ENCODE peak calls at places on chromosomes 6 and 20, in ten cellular contexts. Z is fibroblast of lung, E is Calu3, V is psoas muscle, K is stomach, G is AG04450, H is uterus, N is cardiac fibroblast, B is HFFc6, X is neural progenitor cell. J is an unnamed sample.

GRCh38 chr20:37711987-37712961 is 18.4 kb downstream of the CTNNBL1 start:
- DNase-seq in N (no peak), H (no peak), G (no peak), X (peak), K (peak), E (no peak), Z (no peak), B (no peak), V (no peak), J (no peak)

GRCh38 chr6:31356216-31356945 is 598 bp downstream of the HLA-B start:
- DNase-seq in G (no peak), B (no peak), H (peak), N (peak), V (peak), E (peak), X (peak), Z (peak), K (peak), J (no peak)

GRCh38 chr6:157656437-157657005 is 166.5 kb upstream of the SNX9 start:
- DNase-seq in N (no peak), K (no peak), G (peak), X (no peak), V (no peak), E (no peak), B (peak), H (no peak), Z (peak), J (peak)

GRCh38 chr6:167662104-167662880 is 164.4 kb upstream of the AFDN start:
- DNase-seq in Z (no peak), B (no peak), E (no peak), G (no peak), N (no peak), K (no peak), H (no peak), V (no peak), X (no peak), J (no peak)

GRCh38 chr6:75852721-75853120 is 103.7 kb downstream of the MYO6 start:
- DNase-seq in Z (peak), G (no peak), V (no peak), K (no peak), X (no peak), E (no peak), B (peak), H (no peak), N (peak), J (no peak)

GRCh38 chr6:7139835-7140470 is 32.2 kb downstream of the RREB1 start:
- DNase-seq in E (no peak), G (no peak), N (no peak), K (no peak), H (no peak), V (no peak), B (no peak), X (no peak), Z (no peak), J (no peak)

GRCh38 chr20:37235065-37235464 is 26.5 kb downstream of the GHRH start:
- DNase-seq in Z (no peak), B (no peak), E (no peak), H (no peak), V (no peak), K (no peak), G (no peak), N (no peak), X (no peak), J (no peak)

GRCh38 chr6:90715093-90715655 is 128.3 kb upstream of the MAP3K7 start:
- DNase-seq in B (no peak), V (no peak), G (peak), E (no peak), H (peak), K (no peak), N (peak), Z (peak), X (no peak), J (no peak)

GRCh38 chr20:52001999-52002666 is 189.4 kb downstream of the ZFP64 start:
- DNase-seq in K (no peak), B (no peak), Z (no peak), G (no peak), V (no peak), E (peak), N (peak), X (no peak), H (no peak), J (no peak)

GRCh38 chr20:46695888-46696287 is 6.6 kb upstream of the TP53RK start:
- DNase-seq in K (no peak), B (peak), E (no peak), H (no peak), Z (peak), N (peak), G (no peak), V (no peak), X (no peak), J (peak)

GRCh38 chr20:50328996-50329898 is 138.6 kb downstream of the CEBPB start:
- DNase-seq in K (no peak), N (no peak), H (no peak), E (no peak), B (no peak), G (no peak), X (no peak), V (no peak), Z (no peak), J (no peak)

GRCh38 chr20:62409935-62410741 is 3.1 kb upstream of the CABLES2 start:
- DNase-seq in N (peak), H (peak), X (peak), Z (peak), E (peak), B (peak), V (peak), G (no peak), K (peak), J (no peak)

GRCh38 chr6:66931787-66932186 is 1224.8 kb upstream of the EYS start:
- DNase-seq in X (no peak), Z (no peak), H (no peak), E (no peak), K (no peak), N (no peak), B (no peak), G (no peak), V (no peak), J (no peak)

GRCh38 chr6:105608711-105609374 is 206.0 kb upstream of the PREP start:
- DNase-seq in Z (peak), V (no peak), E (no peak), N (peak), H (no peak), K (no peak), X (no peak), G (peak), B (peak), J (peak)

GRCh38 chr6:48397887-48398286 is 286.9 kb upstream of the PTCHD4 start:
- DNase-seq in G (no peak), N (no peak), E (no peak), K (no peak), B (no peak), Z (no peak), X (no peak), H (no peak), V (no peak), J (no peak)

GRCh38 chr6:117477988-117478852 is 4.3 kb upstream of the DCBLD1 start:
- DNase-seq in X (peak), E (no peak), G (no peak), K (no peak), B (no peak), N (peak), Z (no peak), H (no peak), V (no peak), J (no peak)

GRCh38 chr20:3592931-3593330 is 70.3 kb downstream of the GFRA4 start:
- DNase-seq in E (no peak), G (no peak), K (no peak), V (no peak), B (no peak), H (no peak), N (no peak), X (no peak), Z (no peak), J (no peak)

GRCh38 chr20:8152183-8152582 is 20.1 kb downstream of the PLCB1 start:
- DNase-seq in G (no peak), H (no peak), K (no peak), Z (peak), N (peak), X (no peak), B (peak), V (no peak), E (no peak), J (peak)

GRCh38 chr20:44601801-44602204 is 19.4 kb downstream of the PKIG start:
- DNase-seq in H (peak), K (no peak), Z (peak), V (peak), X (no peak), G (peak), E (no peak), B (peak), N (peak), J (peak)

GRCh38 chr6:33132121-33132524 is 56.3 kb downstream of the HLA-DPB1 start:
- DNase-seq in G (no peak), V (no peak), X (no peak), E (no peak), N (no peak), B (no peak), Z (no peak), K (no peak), H (no peak), J (no peak)

GRCh38 chr6:13212096-13212495 is 116.2 kb downstream of the TBC1D7 start:
- DNase-seq in E (no peak), V (no peak), Z (no peak), B (no peak), X (no peak), H (no peak), N (no peak), K (no peak), G (no peak), J (no peak)

GRCh38 chr6:7378629-7379218 is 10.8 kb downstream of the CAGE1 start:
- DNase-seq in X (no peak), G (no peak), Z (no peak), K (no peak), E (no peak), B (no peak), H (no peak), V (no peak), N (no peak), J (no peak)

GRCh38 chr20:3276400-3277015 is 37.5 kb upstream of the SLC4A11 start:
- DNase-seq in H (no peak), E (peak), B (peak), N (peak), G (no peak), V (no peak), K (no peak), Z (peak), X (peak), J (no peak)

GRCh38 chr6:163724196-163724595 is 309.7 kb downstream of the QKI start:
- DNase-seq in H (no peak), G (no peak), Z (no peak), N (no peak), E (no peak), V (no peak), K (no peak), X (no peak), B (no peak), J (no peak)

DNA sequence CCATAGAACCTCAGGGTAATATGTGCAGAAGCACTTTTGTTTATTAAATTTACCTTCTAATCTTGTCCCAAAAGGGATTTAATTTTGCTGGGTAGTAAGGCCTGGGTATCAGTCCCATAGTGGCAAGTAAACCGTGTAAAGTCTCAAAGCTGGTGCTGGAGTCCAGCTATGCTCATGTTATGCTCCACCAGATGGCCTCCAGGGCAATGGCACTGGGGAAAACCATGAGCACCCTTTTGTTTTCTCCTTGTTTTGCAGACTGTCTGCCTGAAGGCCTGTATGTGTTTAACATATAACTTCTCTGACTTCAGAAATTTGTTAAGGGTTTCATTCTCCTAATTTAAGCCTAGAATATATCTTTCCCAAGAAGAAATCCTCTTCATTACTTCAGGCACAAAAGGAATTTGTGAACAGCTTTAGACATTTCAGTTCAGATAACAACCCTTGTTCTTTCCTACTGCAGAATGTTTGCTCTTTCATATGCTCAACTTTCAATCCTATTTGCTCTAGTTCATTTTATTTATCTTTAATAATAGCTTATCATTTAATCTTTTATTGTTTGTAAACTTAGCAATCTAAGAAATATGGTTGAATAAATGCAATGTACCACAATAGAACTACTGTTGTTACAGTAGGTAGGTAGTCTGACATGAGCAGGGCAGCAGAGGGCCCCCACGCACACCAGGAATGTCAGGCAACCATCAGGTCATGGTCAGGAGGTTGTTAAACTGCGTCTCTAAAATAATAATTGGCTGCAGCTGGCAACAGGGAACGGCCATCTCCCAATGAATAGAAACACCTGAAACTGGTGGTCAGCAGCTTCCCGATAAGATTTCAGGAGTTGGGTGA is 162.8 kb downstream of the TENT5A start:
- DNase-seq in E (no peak), G (no peak), H (no peak), K (peak), Z (no peak), N (peak), V (no peak), X (no peak), B (no peak), J (no peak)
- TF ChIP-seq CTCF in E (no peak), G (no peak), H (no peak), K (no peak), Z (no peak), N (no peak), V (no peak), X (no peak), B (no peak), J (no peak)

GRCh38 chr6:4020822-4021132 is 58.2 kb downstream of the FAM217A start:
- DNase-seq in G (no peak), K (no peak), H (no peak), B (no peak), V (no peak), E (no peak), N (no peak), X (no peak), Z (no peak), J (no peak)

GRCh38 chr6:4023240-4023639 is 55.7 kb downstream of the FAM217A start:
- DNase-seq in H (no peak), G (no peak), B (no peak), E (no peak), X (no peak), V (no peak), Z (peak), K (no peak), N (peak), J (no peak)

GRCh38 chr6:4018194-4019111 is 60.5 kb downstream of the FAM217A start:
- DNase-seq in V (peak), B (peak), X (peak), G (peak), Z (peak), E (peak), K (peak), N (peak), H (peak), J (peak)

GRCh38 chr6:4021862-4022715 is 56.8 kb downstream of the FAM217A start:
- DNase-seq in N (peak), K (no peak), H (no peak), V (no peak), E (no peak), B (peak), Z (no peak), X (no peak), G (no peak), J (no peak)

GRCh38 chr6:4021133-4021861 is 57.6 kb downstream of the FAM217A start:
- DNase-seq in B (peak), H (peak), Z (peak), X (peak), V (peak), E (peak), N (peak), G (peak), K (peak), J (peak)
- TF ChIP-seq CTCF in B (peak), H (peak), Z (peak), X (peak), V (peak), E (no peak), N (peak), G (peak), K (no peak), J (no peak)

DNA sequence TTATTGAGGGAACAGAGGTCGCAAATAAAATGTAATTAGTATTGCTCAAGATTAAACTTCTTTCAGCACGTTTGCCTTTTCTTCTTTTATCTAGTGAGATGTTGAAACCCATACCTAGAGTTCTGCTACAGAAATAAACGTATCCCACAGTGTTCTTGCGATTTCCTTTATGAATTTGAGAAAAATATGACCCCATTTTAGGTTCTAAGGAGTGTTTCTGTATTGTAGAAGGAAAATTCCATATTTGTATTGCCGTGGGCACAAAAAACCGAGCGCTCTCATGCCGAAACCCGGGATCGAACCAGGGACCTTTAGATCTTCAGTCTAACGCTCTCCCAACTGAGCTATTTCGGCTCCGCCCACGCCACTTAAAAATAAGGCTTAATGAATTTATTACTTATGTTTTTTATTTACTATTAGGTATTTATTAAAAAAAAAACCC is 23.7 kb downstream of the ZNF311 start:
- DNase-seq in E (peak), X (peak), V (peak), B (peak), H (peak), Z (peak), K (peak), N (peak), G (no peak), J (no peak)
- TF ChIP-seq CTCF in E (no peak), X (no peak), V (no peak), B (no peak), H (no peak), Z (no peak), K (no peak), N (no peak), G (no peak), J (no peak)

GRCh38 chr20:57747889-57748456 is 38.2 kb upstream of the PMEPA1 start:
- DNase-seq in E (peak), Z (no peak), N (no peak), H (peak), K (no peak), V (no peak), G (no peak), B (no peak), X (peak), J (no peak)

GRCh38 chr20:57749131-57749690 is 39.4 kb upstream of the PMEPA1 start:
- DNase-seq in V (no peak), H (no peak), Z (no peak), X (no peak), K (no peak), E (no peak), G (no peak), N (no peak), B (no peak), J (no peak)

GRCh38 chr20:57746832-57747404 is 37.1 kb upstream of the PMEPA1 start:
- DNase-seq in V (no peak), X (no peak), G (no peak), B (no peak), H (no peak), N (no peak), Z (no peak), E (no peak), K (no peak), J (no peak)

GRCh38 chr20:57749861-57750260 is 40.0 kb upstream of the PMEPA1 start:
- DNase-seq in E (no peak), X (no peak), G (no peak), V (no peak), H (no peak), K (no peak), B (no peak), Z (no peak), N (no peak), J (no peak)

GRCh38 chr20:57748601-57749130 is 38.9 kb upstream of the PMEPA1 start:
- DNase-seq in H (peak), Z (peak), G (peak), E (peak), N (peak), B (peak), K (peak), V (peak), X (peak), J (peak)
- TF ChIP-seq CTCF in H (no peak), Z (no peak), G (no peak), E (no peak), N (no peak), B (peak), K (no peak), V (no peak), X (no peak), J (no peak)

GRCh38 chr20:41005361-41005729 is 23.3 kb upstream of the TOP1 start:
- DNase-seq in G (peak), B (peak), E (peak), Z (peak), N (peak), V (peak), H (peak), X (no peak), K (peak), J (peak)
- TF ChIP-seq CTCF in G (no peak), B (no peak), E (no peak), Z (no peak), N (no peak), V (no peak), H (no peak), X (no peak), K (no peak), J (no peak)

GRCh38 chr20:63858393-63859165 is 2.7 kb upstream of the ABHD16B start:
- DNase-seq in V (no peak), E (no peak), N (peak), B (peak), K (no peak), X (peak), G (peak), H (peak), Z (peak), J (no peak)
- TF ChIP-seq CTCF in V (peak), E (no peak), N (peak), B (peak), K (no peak), X (peak), G (peak), H (peak), Z (peak), J (peak)

GRCh38 chr6:142301421-142302391 is at the start of gene ADGRG6:
- DNase-seq in H (no peak), N (peak), G (no peak), K (peak), Z (peak), E (peak), V (peak), B (peak), X (peak), J (no peak)
- TF ChIP-seq CTCF in H (no peak), N (no peak), G (no peak), K (no peak), Z (no peak), E (no peak), V (no peak), B (peak), X (peak), J (no peak)

DNA sequence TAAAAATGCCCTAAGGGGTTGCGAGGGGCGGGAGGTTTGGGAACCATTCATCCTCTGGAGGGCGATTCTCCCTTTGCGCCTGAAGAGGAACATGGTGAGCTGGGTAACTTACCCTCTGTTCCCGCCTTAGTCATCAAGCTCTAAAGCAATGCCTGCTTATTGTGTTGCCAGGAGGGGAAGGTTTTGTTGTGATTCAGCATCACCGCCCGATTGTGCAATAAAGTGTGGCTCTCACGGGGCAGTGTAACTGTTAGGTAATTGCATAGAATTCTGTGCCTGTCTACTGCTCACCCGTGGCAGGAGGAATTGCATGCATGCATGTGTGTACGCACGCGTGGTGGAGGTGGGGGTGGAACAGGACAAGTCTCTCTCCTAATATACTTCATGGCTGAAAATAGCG is 95.5 kb upstream of the AGPAT4 start:
- DNase-seq in X (no peak), E (peak), N (peak), K (no peak), G (peak), B (peak), Z (peak), H (no peak), V (no peak), J (peak)
- TF ChIP-seq CTCF in X (no peak), E (no peak), N (no peak), K (no peak), G (no peak), B (no peak), Z (no peak), H (no peak), V (no peak), J (peak)

DNA sequence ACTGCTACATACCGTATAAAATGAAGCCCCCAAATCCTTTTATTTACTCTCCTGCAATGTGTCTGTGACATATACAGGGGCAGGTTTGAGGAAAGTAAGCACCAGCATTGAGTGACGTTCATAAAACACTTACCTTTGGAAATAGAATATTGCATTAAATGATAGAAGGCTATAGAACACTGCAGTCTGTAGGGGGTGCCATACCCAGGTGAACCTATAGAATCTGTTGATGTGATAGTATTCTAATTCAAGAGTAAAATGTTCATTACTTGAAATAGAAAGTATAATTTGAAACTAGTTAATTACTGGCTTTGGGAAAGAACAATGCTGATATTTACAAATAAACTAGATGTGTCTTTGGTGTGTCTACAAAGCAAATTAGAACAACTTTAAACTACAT is 47.0 kb upstream of the PRL start:
- DNase-seq in X (no peak), B (no peak), H (no peak), V (no peak), G (no peak), N (no peak), E (no peak), K (no peak), Z (no peak), J (no peak)
- TF ChIP-seq CTCF in X (peak), B (peak), H (no peak), V (no peak), G (no peak), N (peak), E (peak), K (no peak), Z (no peak), J (no peak)